ENCODE peak calls at places on chromosomes 3 and 15, in four cellular contexts. I is upper lobe of right lung, A is small intestine, W is left ventricle myocardium inferior. Z is an unnamed sample. For H3K27me3 and H3K36me3, the result is how much of the 10 kb centered on the place peaks cover.

GRCh38 chr3:186854146-186854545 is 11.6 kb downstream of the ADIPOQ start:
- DNase-seq in I (no peak), A (no peak), W (no peak), Z (no peak)

GRCh38 chr3:16419640-16420039 is 93.9 kb downstream of the RFTN1 start:
- DNase-seq in I (no peak), A (no peak), W (no peak), Z (no peak)

GRCh38 chr3:36648241-36649034 is 115.9 kb downstream of the DCLK3 start:
- DNase-seq in I (no peak), A (no peak), W (no peak), Z (peak)

GRCh38 chr3:12922299-12922698 is 80.9 kb upstream of the RPL32 start:
- DNase-seq in I (no peak), A (no peak), W (no peak), Z (no peak)

GRCh38 chr3:197466586-197467399 is 89.0 kb downstream of the BDH1 start:
- DNase-seq in I (peak), A (peak), W (no peak), Z (peak)

GRCh38 chr15:74173545-74174215 is at the start of gene ISLR:
- DNase-seq in I (no peak), A (no peak), W (peak), Z (no peak)

GRCh38 chr3:182794455-182794773 is 1.1 kb downstream of the ATP11B start:
- DNase-seq in I (no peak), A (no peak), W (no peak), Z (no peak)

GRCh38 chr3:149393355-149394165 is 16.1 kb upstream of the TM4SF1 start:
- DNase-seq in I (peak), A (peak), W (peak), Z (peak)

GRCh38 chr15:63296195-63296594 is 18.8 kb downstream of the APH1B start:
- DNase-seq in I (no peak), A (no peak), W (no peak), Z (no peak)

GRCh38 chr15:74027688-74028087 is 33.2 kb downstream of the PML start:
- DNase-seq in I (no peak), A (no peak), W (no peak), Z (no peak)

GRCh38 chr3:197022405-197023231 is 7.0 kb downstream of the MELTF start:
- DNase-seq in I (no peak), A (no peak), W (no peak), Z (no peak)

GRCh38 chr15:35256555-35256954 is 171.5 kb upstream of the NANOGP8 start:
- DNase-seq in I (no peak), A (no peak), W (no peak), Z (no peak)

GRCh38 chr15:57544840-57545239 is 46.9 kb upstream of the MYZAP start:
- DNase-seq in I (no peak), A (no peak), W (no peak), Z (no peak)

GRCh38 chr3:121663171-121663847 is 2.6 kb upstream of the HCLS1 start:
- DNase-seq in I (no peak), A (no peak), W (no peak), Z (no peak)

GRCh38 chr3:188524057-188524456 is 370.1 kb downstream of the LPP start:
- DNase-seq in I (no peak), A (no peak), W (no peak), Z (no peak)

GRCh38 chr3:107690522-107691138 is 167.9 kb downstream of the BBX start:
- DNase-seq in I (no peak), A (peak), W (no peak), Z (no peak)

GRCh38 chr15:43046484-43046883 is 59.4 kb downstream of the UBR1 start:
- DNase-seq in I (no peak), A (no peak), W (no peak), Z (no peak)

GRCh38 chr15:50219820-50220219 is 37.8 kb downstream of the SLC27A2 start:
- DNase-seq in I (no peak), A (no peak), W (no peak), Z (no peak)

GRCh38 chr15:25712192-25712960 is 150.8 kb downstream of the ATP10A start:
- DNase-seq in I (no peak), A (no peak), W (no peak), Z (no peak)

GRCh38 chr3:42068303-42069088 is 22.7 kb upstream of the TRAK1 start:
- DNase-seq in I (no peak), A (no peak), W (no peak), Z (no peak)

GRCh38 chr3:64575211-64575844 is 112.5 kb downstream of the ADAMTS9 start:
- DNase-seq in I (no peak), A (peak), W (no peak), Z (no peak)

GRCh38 chr15:87609474-87609873 is 647.1 kb downstream of the NTRK3 start:
- DNase-seq in I (no peak), A (no peak), W (no peak), Z (peak)

GRCh38 chr15:85837011-85837433 is 42.3 kb upstream of the KLHL25 start:
- DNase-seq in I (no peak), A (peak), W (no peak), Z (no peak)

GRCh38 chr3:107545680-107546120 is 22.9 kb downstream of the BBX start:
- DNase-seq in I (no peak), A (no peak), W (no peak), Z (no peak)

GRCh38 chr3:58190882-58191281 is 19.9 kb downstream of the DNASE1L3 start:
- DNase-seq in I (no peak), A (no peak), W (no peak), Z (no peak)

GRCh38 chr3:71563827-71564226 is 19.7 kb downstream of the FOXP1 start:
- DNase-seq in I (no peak), A (peak), W (no peak), Z (no peak)

GRCh38 chr3:52527039-52527731 is 6.5 kb downstream of the NT5DC2 start:
- DNase-seq in I (peak), A (no peak), W (peak), Z (peak)

GRCh38 chr3:119637679-119638525 is 22.5 kb downstream of the POPDC2 start:
- DNase-seq in I (no peak), A (no peak), W (no peak), Z (peak)

GRCh38 chr3:16319307-16319706 is 54.3 kb downstream of the OXNAD1 start:
- DNase-seq in I (no peak), A (peak), W (no peak), Z (no peak)

GRCh38 chr3:55330355-55330754 is 156.8 kb downstream of the WNT5A start:
- DNase-seq in I (no peak), A (no peak), W (no peak), Z (peak)

GRCh38 chr15:46126581-46126980 is 491.8 kb downstream of the SQOR start:
- DNase-seq in I (no peak), A (no peak), W (no peak), Z (peak)

GRCh38 chr3:32819086-32819450 is 1.3 kb downstream of the TRIM71 start:
- DNase-seq in I (no peak), A (no peak), W (no peak), Z (no peak)
- H3K27me3 ChIP-seq in I (under half), A (under half), W (half or more), Z (under half)

GRCh38 chr3:104438761-104439160 is 927.9 kb upstream of the ALCAM start:
- DNase-seq in I (no peak), A (no peak), W (no peak), Z (no peak)

GRCh38 chr3:104436536-104436935 is 930.2 kb upstream of the ALCAM start:
- DNase-seq in I (no peak), A (no peak), W (no peak), Z (no peak)

GRCh38 chr3:104437131-104437750 is 929.5 kb upstream of the ALCAM start:
- DNase-seq in I (no peak), A (no peak), W (no peak), Z (peak)

DNA sequence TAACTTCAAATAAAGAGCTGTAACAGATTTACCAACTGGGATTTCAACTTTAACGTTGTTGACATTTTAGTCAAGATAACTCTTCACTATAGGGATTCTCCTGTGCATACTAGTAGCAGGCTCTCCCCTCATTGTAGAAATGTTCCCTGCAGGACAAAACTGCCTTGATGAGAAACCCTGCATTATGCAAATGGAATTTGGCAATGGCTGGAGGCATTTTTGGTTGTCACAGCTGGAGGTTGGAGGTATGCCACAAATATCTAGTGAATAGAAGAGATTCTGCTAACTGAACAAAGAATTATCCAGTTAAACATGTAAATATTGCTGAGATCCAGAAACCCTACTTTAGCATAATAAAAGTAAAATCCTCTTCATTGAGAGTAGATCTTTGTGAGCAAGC is 928.8 kb upstream of the ALCAM start:
- DNase-seq in I (no peak), A (no peak), W (no peak), Z (peak)
- H3K4me3 ChIP-seq in I (no peak), A (no peak), W (no peak), Z (no peak)

DNA sequence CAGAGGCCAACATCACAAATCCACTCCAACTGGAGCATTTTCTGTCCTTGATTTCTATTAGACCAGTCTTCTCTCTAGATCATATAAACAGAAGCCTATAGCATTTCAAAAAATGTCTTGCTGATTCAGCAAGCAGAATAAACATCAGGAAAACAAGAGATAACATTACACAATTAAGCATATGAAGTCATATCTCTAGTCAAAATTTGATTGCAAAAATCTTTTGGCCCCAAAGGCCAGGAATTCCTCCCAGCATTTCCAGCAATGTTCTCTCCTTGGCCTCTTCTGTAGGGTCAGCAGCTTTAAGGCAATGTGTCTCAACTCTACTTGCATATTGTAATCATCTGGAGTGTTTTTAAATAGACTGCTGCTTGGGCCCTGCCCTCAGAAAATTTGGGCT is 1072.4 kb downstream of the ROBO2 start:
- DNase-seq in I (no peak), A (no peak), W (no peak), Z (no peak)
- H3K36me3 ChIP-seq in I (under half), A (under half), W (under half), Z (under half)

GRCh38 chr3:123006587-123006986 is 21.0 kb downstream of the SEMA5B start:
- DNase-seq in I (no peak), A (no peak), W (no peak), Z (no peak)
- H3K27me3 ChIP-seq in I (under half), A (under half), W (under half), Z (under half)

Z was measured in MG63.